ENCODE peak calls at places on chromosome 16, in ten cellular contexts. J is cardiac muscle cell; Q is AG04450; X is neural progenitor cell; O is astrocyte; G is tibial nerve; L is heart right ventricle; S is IMR-90; D is left ventricle myocardium inferior; N is CD8-positive, alpha-beta T cell. F is an unnamed sample.

GRCh38 chr16:21702259-21702658 is 38.5 kb downstream of the OTOA start:
- DNase-seq in J (no peak), Q (no peak), X (no peak), O (no peak), G (no peak), L (no peak), S (no peak), D (no peak), N (no peak), F (no peak)

GRCh38 chr16:68645494-68646388 is 631 bp downstream of the CDH3 start:
- DNase-seq in J (peak; percentile 87), Q (no peak), X (peak; percentile 86), O (no peak), G (no peak), L (no peak), S (no peak), D (no peak), N (no peak), F (no peak)

GRCh38 chr16:53457670-53458069 is 23.4 kb downstream of the RBL2 start:
- DNase-seq in J (no peak), Q (no peak), X (no peak), O (no peak), G (no peak), L (no peak), S (no peak), D (no peak), N (peak; percentile 86), F (peak; percentile 12)

GRCh38 chr16:48123104-48123788 is 32.5 kb downstream of the ABCC12 start:
- DNase-seq in J (no peak), Q (peak; percentile 96), X (no peak), O (peak; percentile 99), G (no peak), L (no peak), S (peak; percentile 100), D (no peak), N (no peak), F (peak; percentile 97)

GRCh38 chr16:51148674-51149228 is 2.3 kb downstream of the SALL1 start:
- DNase-seq in J (no peak), Q (no peak), X (no peak), O (no peak), G (no peak), L (no peak), S (no peak), D (no peak), N (no peak), F (no peak)

GRCh38 chr16:25151996-25152395 is 40.5 kb downstream of the LCMT1 start:
- DNase-seq in J (no peak), Q (no peak), X (no peak), O (peak; percentile 94), G (no peak), L (no peak), S (peak; percentile 58), D (no peak), N (no peak), F (peak; percentile 51)

GRCh38 chr16:63061319-63061718 is 1025.1 kb upstream of the CDH8 start:
- DNase-seq in J (no peak), Q (no peak), X (no peak), O (no peak), G (no peak), L (no peak), S (no peak), D (no peak), N (no peak), F (no peak)

GRCh38 chr16:14487579-14487978 is 142.5 kb downstream of the PARN start:
- DNase-seq in J (no peak), Q (no peak), X (no peak), O (no peak), G (no peak), L (no peak), S (no peak), D (no peak), N (no peak), F (no peak)

GRCh38 chr16:31138621-31139578 is 3.4 kb upstream of the PRSS8 start:
- DNase-seq in J (no peak), Q (no peak), X (peak; percentile 17), O (peak; percentile 65), G (no peak), L (peak; percentile 43), S (peak; percentile 70), D (peak; percentile 48), N (no peak), F (peak; percentile 51)

GRCh38 chr16:87371261-87371866 is 12.2 kb downstream of the FBXO31 start:
- DNase-seq in J (no peak), Q (no peak), X (peak; percentile 35), O (no peak), G (no peak), L (no peak), S (no peak), D (no peak), N (no peak), F (no peak)

GRCh38 chr16:63617990-63618763 is 1503.7 kb downstream of the CDH11 start:
- DNase-seq in J (peak; percentile 51), Q (no peak), X (no peak), O (no peak), G (no peak), L (peak; percentile 20), S (no peak), D (peak; percentile 26), N (no peak), F (no peak)

GRCh38 chr16:82629441-82630027 is 2.8 kb downstream of the CDH13 start:
- DNase-seq in J (no peak), Q (no peak), X (peak; percentile 38), O (peak; percentile 91), G (no peak), L (no peak), S (peak; percentile 34), D (no peak), N (no peak), F (no peak)

GRCh38 chr16:2196162-2196980 is at the start of gene CASKIN1:
- DNase-seq in J (peak; percentile 77), Q (no peak), X (peak; percentile 81), O (no peak), G (no peak), L (no peak), S (no peak), D (no peak), N (no peak), F (peak; percentile 17)

GRCh38 chr16:30458561-30459394 is 13.1 kb upstream of the SEPHS2 start:
- DNase-seq in J (no peak), Q (no peak), X (no peak), O (no peak), G (no peak), L (peak; percentile 34), S (no peak), D (peak; percentile 38), N (peak; percentile 76), F (no peak)

DNA sequence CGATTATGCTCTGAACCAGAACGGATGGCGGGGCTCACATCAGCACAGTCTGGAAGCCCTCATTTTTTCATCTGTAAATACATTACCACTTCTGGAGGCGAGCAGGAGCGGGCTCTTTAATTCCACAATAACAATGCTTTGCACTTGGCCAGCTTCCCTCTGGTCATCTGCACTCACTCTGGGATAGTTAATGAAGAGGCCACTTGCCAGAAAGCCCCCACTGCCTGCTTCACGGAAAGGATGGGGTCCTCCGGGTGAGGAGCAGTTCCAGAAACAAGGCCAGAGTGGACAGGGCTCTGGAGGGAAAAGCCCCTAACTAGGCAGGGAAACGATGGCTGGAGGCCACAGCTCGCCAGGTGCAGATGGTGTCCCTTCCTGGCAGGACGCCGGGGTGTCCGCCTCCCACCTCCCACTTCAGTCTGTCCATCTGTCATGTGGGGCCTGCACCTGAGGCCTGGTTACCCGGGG is 13.1 kb upstream of the BCAR1 start:
- DNase-seq in J (no peak), Q (no peak), X (no peak), O (no peak), G (no peak), L (peak; percentile 23), S (peak; percentile 35), D (no peak), N (no peak), F (peak; percentile 60)
- H3K4me3 ChIP-seq in J (peak overlapping the region; percentile 99), Q (peak overlapping the region; percentile 89), X (peak overlapping the region; percentile 99), O (peak overlapping the region; percentile 89), G (peak overlapping the region; percentile 98), L (peak overlapping the region; percentile 100), S (peak overlapping the region; percentile 94), D (peak overlapping the region; percentile 100), N (no peak overlapping the region), F (peak overlapping the region; percentile 92)

DNA sequence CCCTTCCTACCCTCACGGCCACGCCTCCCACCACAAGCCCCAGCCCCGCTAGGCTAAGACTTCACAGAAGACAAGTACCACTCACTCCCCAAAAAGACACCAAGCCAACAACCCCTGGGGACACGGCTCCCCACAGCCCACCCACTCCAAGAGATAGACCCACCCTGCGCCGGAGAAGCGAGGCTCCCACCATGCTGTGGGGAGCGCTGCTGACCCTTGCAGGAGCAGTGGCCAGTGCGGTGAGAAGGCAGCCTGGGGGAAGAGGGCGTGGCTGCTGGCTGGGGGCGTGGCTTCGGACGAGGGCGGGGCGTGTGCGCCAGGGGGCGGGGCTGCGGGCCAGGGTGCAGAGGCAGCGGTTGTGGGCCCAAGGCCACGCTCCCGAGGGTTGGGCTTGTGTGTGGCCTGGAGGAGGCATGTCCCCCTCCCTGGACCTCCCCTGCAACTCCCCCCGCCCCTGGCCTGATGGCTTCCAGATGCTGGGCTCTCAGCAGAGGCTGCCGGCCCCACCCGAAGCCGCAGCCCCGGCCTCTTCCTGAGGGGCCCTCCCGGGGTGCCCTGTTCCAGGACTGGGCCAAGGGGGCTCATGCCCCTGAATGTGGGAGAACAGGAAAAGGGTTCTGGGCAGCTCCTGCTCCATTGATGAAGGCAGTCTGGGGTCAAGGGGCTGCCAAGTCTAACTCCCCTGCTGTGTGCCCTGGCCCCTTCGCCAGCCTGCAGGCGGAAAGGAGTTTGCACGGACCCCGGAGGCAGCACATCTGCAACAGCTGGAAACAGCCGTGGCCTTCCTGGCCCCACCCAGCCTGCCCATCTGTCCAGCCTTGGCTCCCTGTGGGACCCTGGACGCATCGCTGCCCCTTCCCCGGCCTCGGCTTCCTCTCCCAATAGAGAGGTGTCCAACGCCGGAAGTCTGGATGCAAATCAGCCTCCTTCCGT is 9.1 kb downstream of the TFAP4 start:
- DNase-seq in J (peak; percentile 84), Q (peak; percentile 84), X (peak; percentile 73), O (no peak), G (peak; percentile 80), L (peak; percentile 84), S (peak; percentile 86), D (peak; percentile 85), N (no peak), F (peak; percentile 89)
- TF ChIP-seq CTCF in J (no peak), Q (no peak), X (no peak), O (no peak), G (no peak), L (no peak), S (peak; percentile 10), D (no peak), N (no peak), F (no peak)

DNA sequence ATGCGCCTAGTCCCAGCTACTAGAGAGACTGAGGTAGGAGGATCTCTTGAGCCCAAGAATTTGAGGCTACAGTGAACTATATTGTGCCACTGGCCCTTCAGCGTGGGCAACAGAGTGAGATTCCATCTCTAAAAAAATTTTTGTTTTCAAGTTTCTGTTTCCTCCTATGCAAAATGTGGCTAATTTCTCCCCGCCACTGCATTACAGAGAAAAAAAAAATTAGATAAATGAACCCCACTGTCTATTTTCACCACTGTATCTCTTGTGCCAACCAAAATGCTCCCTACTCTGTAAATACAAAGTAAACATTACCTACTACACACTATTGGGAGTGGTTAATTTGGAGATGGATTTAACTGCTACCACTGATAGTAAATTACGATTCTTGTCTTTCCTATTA is 2.0 kb downstream of the MARF1 start:
- DNase-seq in J (no peak), Q (no peak), X (no peak), O (no peak), G (no peak), L (no peak), S (no peak), D (no peak), N (no peak), F (no peak)
- H3K4me3 ChIP-seq in J (no peak overlapping the region), Q (no peak overlapping the region), X (no peak overlapping the region), O (no peak overlapping the region), G (no peak overlapping the region), L (no peak overlapping the region), S (no peak overlapping the region), D (no peak overlapping the region), N (no peak overlapping the region), F (no peak overlapping the region)

GRCh38 chr16:56277040-56277439 is 85.8 kb downstream of the GNAO1 start:
- DNase-seq in J (peak; percentile 42), Q (no peak), X (peak; percentile 70), O (no peak), G (no peak), L (no peak), S (no peak), D (no peak), N (no peak), F (no peak)
- TF ChIP-seq CTCF in J (peak; percentile 21), Q (peak; percentile 30), X (peak; percentile 63), O (peak; percentile 8), G (no peak), L (no peak), S (no peak), D (peak; percentile 21), N (no peak), F (peak; percentile 41)